ENCODE peak calls at places on chromosomes 12 and 14, in eight cellular contexts. F is IMR-90, E is PC-3, H is mammary epithelial cell, D is K562, U is neuronal stem cell, T is fibroblast of lung, Y is SK-N-MC. N is an unnamed sample.

GRCh38 chr14:75205586-75205985 is 29.2 kb upstream of the TMED10 start:
- DNase-seq in U (no peak), Y (no peak), H (peak), E (peak), F (peak), D (no peak), T (no peak), N (no peak)

GRCh38 chr14:33938131-33938949 is 12.5 kb downstream of the EGLN3 start:
- DNase-seq in F (no peak), E (peak), U (no peak), Y (no peak), T (no peak), H (peak), D (peak), N (no peak)

GRCh38 chr14:67576216-67576615 is 23.9 kb downstream of the PIGH start:
- DNase-seq in T (no peak), Y (no peak), D (no peak), H (no peak), F (no peak), U (no peak), E (no peak), N (no peak)

GRCh38 chr12:12561305-12562015 is 1.2 kb downstream of the DUSP16 start:
- DNase-seq in T (peak), U (peak), H (peak), E (peak), Y (no peak), D (no peak), F (peak), N (peak)

GRCh38 chr14:99262977-99263448 is 9.0 kb downstream of the BCL11B start:
- DNase-seq in T (no peak), U (no peak), D (no peak), F (no peak), E (no peak), H (no peak), Y (no peak), N (no peak)

GRCh38 chr12:57329219-57329618 is 78.2 kb upstream of the STAC3 start:
- DNase-seq in D (no peak), H (no peak), T (no peak), Y (no peak), E (no peak), U (no peak), F (no peak), N (no peak)

GRCh38 chr12:14199455-14200199 is 165.9 kb upstream of the ATF7IP start:
- DNase-seq in Y (no peak), E (no peak), H (no peak), F (no peak), U (no peak), T (no peak), D (no peak), N (no peak)

GRCh38 chr12:63753743-63754142 is 26.0 kb upstream of the RXYLT1 start:
- DNase-seq in Y (no peak), U (no peak), T (no peak), F (no peak), D (no peak), E (peak), H (no peak), N (no peak)

GRCh38 chr14:52783211-52783610 is 8.2 kb downstream of the GNPNAT1 start:
- DNase-seq in T (no peak), Y (no peak), D (no peak), F (no peak), U (no peak), E (no peak), H (no peak), N (no peak)

GRCh38 chr14:52327374-52328226 is 13.5 kb downstream of the PTGER2 start:
- DNase-seq in E (peak), Y (no peak), F (peak), T (peak), U (no peak), H (no peak), D (no peak), N (no peak)

GRCh38 chr14:38290601-38291190 is 34.8 kb upstream of the CLEC14A start:
- DNase-seq in E (peak), U (no peak), T (peak), Y (no peak), F (peak), H (no peak), D (no peak), N (peak)

GRCh38 chr14:52399886-52400599 is 85.9 kb downstream of the PTGER2 start:
- DNase-seq in H (no peak), Y (no peak), F (peak), U (no peak), E (peak), T (peak), D (no peak), N (peak)

GRCh38 chr12:24661657-24662096 is 287.2 kb downstream of the BCAT1 start:
- DNase-seq in Y (no peak), H (peak), E (no peak), D (no peak), U (no peak), T (peak), F (peak), N (peak)

GRCh38 chr12:125239563-125239962 is 174.3 kb downstream of the AACS start:
- DNase-seq in D (no peak), Y (no peak), E (no peak), F (no peak), H (no peak), U (no peak), T (no peak), N (no peak)

GRCh38 chr14:27002179-27002578 is 404.3 kb upstream of the NOVA1 start:
- DNase-seq in D (no peak), H (no peak), T (no peak), F (no peak), U (no peak), Y (no peak), E (no peak), N (no peak)

GRCh38 chr12:56160160-56160763 is 2.1 kb downstream of the MYL6 start:
- DNase-seq in H (peak), E (peak), F (peak), Y (no peak), U (no peak), T (no peak), D (no peak), N (no peak)

GRCh38 chr12:116959845-116960514 is 49.2 kb downstream of the FBXW8 start:
- DNase-seq in H (no peak), E (peak), F (no peak), Y (no peak), D (no peak), U (no peak), T (no peak), N (no peak)

GRCh38 chr12:122880668-122881067 is 15.3 kb downstream of the VPS37B start:
- DNase-seq in D (no peak), H (no peak), U (no peak), T (peak), E (peak), Y (peak), F (peak), N (no peak)

GRCh38 chr14:55354500-55354899 is 57.1 kb downstream of the ATG14 start:
- DNase-seq in D (no peak), Y (no peak), E (peak), H (peak), F (peak), T (peak), U (peak), N (peak)

GRCh38 chr12:67885370-67886169 is 103.7 kb upstream of the IFNG-AS1 start:
- DNase-seq in Y (no peak), F (no peak), D (no peak), U (no peak), E (no peak), H (no peak), T (no peak), N (no peak)

GRCh38 chr14:89638888-89639287 is 221.9 kb upstream of the FOXN3 start:
- DNase-seq in H (no peak), D (no peak), U (no peak), T (no peak), Y (no peak), F (no peak), E (no peak), N (no peak)

GRCh38 chr14:83993545-83993944 is 1536.4 kb upstream of the FLRT2 start:
- DNase-seq in H (no peak), U (no peak), T (peak), Y (no peak), E (no peak), F (peak), D (no peak), N (no peak)

GRCh38 chr12:14960548-14961465 is 594 bp downstream of the ARHGDIB start:
- DNase-seq in U (no peak), T (no peak), H (peak), E (peak), Y (peak), F (peak), D (no peak), N (peak)

GRCh38 chr14:102897299-102898027 is 25.0 kb upstream of the AMN start:
- DNase-seq in T (no peak), Y (no peak), D (no peak), F (no peak), E (no peak), U (no peak), H (no peak), N (no peak)

GRCh38 chr14:27040552-27040951 is 442.7 kb upstream of the NOVA1 start:
- DNase-seq in D (no peak), E (peak), Y (no peak), H (no peak), T (no peak), F (no peak), U (peak), N (no peak)

GRCh38 chr12:29164477-29165163 is 15.5 kb downstream of the FAR2 start:
- DNase-seq in U (no peak), T (peak), E (peak), D (no peak), Y (no peak), F (peak), H (peak), N (peak)

DNA sequence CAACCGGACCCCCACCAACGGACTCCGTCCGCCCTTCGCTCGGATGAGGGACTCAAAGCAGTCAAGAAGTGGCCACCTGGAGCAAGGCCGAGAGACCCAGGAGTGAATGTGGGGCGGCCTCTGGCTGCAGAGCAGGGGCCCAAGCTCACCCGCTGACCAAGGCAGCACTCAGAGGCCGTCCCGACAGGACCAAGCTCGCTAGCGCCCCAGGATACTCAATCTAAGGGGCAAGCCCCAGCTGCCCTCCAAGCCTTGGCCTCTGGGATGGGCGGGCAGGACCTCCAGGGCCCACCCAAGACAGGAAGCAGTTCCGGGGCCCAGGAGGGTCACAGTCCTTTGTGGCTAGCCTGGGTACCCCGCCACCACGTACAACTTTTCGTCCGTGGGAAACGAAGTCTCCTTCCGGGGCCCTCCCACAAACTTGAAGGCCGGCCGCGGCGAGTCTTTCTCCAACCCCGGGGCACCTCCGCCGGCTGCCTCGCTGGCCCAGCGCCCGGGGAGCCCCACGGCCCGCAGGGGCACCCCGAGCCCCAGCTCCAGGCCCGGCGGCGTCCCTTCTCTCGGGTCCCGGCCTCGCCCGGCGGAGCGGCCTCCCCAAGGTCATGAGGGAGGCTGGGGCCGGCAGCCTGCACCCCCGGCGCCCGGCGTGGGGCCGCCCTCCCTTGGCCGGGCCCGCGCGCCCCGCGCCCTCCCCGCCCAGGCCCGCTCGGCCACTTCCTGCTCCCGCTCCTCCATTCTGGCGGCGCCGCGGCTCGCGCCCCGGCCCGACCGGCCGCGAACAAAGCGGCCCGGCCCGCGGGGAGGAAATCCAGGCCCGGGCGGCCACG is 694 bp downstream of the AKT1 start:
- DNase-seq in E (peak), Y (no peak), U (no peak), T (peak), H (peak), F (peak), D (peak), N (peak)
- H3K9ac ChIP-seq in E (peak), Y (peak), U (peak), T (peak), H (peak), F (peak), D (peak), N (peak)

DNA sequence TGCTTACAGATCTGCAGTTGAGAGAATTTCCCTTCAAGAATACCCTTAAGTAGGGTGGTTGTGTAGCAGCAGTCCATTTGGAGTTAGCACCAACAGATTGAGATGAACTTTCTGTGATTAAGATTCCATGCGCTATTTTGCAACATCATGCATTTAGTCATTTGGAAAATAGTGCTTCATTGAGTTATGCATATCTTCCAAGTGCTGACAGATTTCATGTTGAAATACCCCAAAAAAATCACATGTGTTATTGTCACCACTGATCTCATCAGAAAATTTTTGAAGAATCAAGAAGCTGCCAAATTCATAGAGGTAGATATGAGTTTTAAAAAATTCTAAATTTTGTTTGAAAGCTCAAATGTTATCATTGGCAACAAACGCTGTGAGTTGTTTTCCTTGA is 35.5 kb upstream of the OSBPL8 start:
- DNase-seq in E (no peak), F (no peak), D (no peak), U (no peak), Y (no peak), H (no peak), T (no peak), N (no peak)
- H3K9ac ChIP-seq in E (no peak), F (no peak), D (no peak), U (no peak), Y (no peak), H (no peak), T (no peak), N (no peak)

GRCh38 chr14:105166571-105167302 is 1.8 kb downstream of the JAG2 start:
- DNase-seq in Y (no peak), E (no peak), T (no peak), F (no peak), U (no peak), D (no peak), H (peak), N (no peak)
- H3K9ac ChIP-seq in Y (no peak), E (no peak), T (no peak), F (no peak), U (peak), D (peak), H (peak), N (no peak)

DNA sequence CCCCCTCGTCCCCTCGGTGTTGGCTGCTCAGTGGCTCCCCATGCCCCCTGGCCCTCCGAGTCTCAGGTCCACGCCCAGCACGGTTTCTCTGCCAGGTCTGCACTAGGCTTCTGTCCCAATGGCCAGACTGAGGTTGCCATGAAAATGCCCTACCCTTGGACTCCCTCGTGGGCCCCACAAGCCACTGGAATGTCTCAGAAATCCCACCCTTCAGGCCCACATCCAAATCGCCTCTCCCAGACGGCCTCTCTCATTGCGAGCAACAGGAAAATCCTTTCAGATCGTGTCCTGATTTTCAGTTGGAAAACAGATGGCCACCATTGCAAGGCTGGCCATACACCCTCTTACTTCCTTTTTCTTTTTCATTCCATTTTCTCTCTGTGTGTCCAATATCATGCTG is 77.4 kb downstream of the IRF2BPL start:
- DNase-seq in U (no peak), D (no peak), Y (no peak), H (no peak), E (no peak), F (no peak), T (peak), N (no peak)
- H3K9ac ChIP-seq in U (no peak), D (no peak), Y (no peak), H (no peak), E (no peak), F (no peak), T (no peak), N (no peak)

GRCh38 chr12:80909370-80909769 is 28.4 kb downstream of the LIN7A start:
- DNase-seq in E (no peak), D (no peak), H (no peak), F (no peak), Y (no peak), U (no peak), T (no peak), N (no peak)
- H3K9ac ChIP-seq in E (no peak), D (no peak), H (no peak), F (no peak), Y (no peak), U (no peak), T (no peak), N (no peak)

GRCh38 chr12:107558816-107559382 is 126.7 kb upstream of the PWP1 start:
- DNase-seq in E (no peak), D (no peak), T (no peak), U (no peak), H (no peak), F (no peak), Y (no peak), N (no peak)

GRCh38 chr12:107558141-107558815 is 127.3 kb upstream of the PWP1 start:
- DNase-seq in H (no peak), F (no peak), D (no peak), E (no peak), U (no peak), T (no peak), Y (no peak), N (no peak)

GRCh38 chr12:107557589-107558100 is 128.0 kb upstream of the PWP1 start:
- DNase-seq in F (no peak), H (no peak), U (no peak), T (no peak), E (no peak), D (no peak), Y (no peak), N (no peak)

GRCh38 chr12:107560906-107561285 is 124.7 kb upstream of the PWP1 start:
- DNase-seq in F (no peak), E (no peak), U (no peak), T (no peak), Y (no peak), D (no peak), H (peak), N (no peak)

DNA sequence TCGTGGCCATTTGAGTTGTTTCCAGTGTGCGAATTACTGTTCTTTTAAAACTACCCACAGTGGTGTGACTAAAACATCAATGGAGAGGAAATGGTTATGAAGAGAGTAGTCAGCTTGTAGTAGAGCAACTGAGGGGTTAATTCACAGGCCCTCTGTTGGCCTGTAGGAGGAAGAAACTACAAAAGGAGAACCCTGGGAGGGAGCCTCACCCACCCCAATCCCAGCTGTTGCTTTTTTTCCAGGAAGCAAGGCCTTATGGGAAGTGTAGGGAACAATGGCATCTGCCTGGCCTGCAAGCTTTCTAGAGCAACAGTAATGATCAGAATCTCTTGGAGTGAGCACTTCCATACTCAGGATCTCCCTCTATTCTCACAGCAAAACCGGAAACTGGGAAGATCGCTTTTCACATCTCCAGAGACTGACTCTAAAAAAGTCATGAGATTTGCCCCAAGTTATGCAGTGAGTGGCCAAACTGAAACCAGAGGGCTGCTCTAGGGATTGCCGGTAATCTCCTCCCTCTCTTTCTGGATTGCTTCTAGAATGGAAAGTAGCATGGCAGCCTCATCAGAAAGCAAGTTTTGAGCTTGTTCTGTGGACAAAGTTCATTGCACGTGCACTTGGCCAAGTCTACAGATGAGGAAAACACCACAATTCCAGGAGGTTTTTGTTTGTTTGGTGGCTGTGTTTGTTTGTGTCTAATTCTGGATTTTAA is 125.2 kb upstream of the PWP1 start:
- DNase-seq in F (no peak), D (no peak), T (no peak), U (peak), E (no peak), Y (no peak), H (peak), N (no peak)
- H3K9ac ChIP-seq in F (no peak), D (no peak), T (no peak), U (no peak), E (no peak), Y (no peak), H (no peak), N (no peak)

GRCh38 chr12:52296572-52297215 is 5.4 kb upstream of the KRT81 start:
- DNase-seq in D (no peak), Y (no peak), H (no peak), F (no peak), T (no peak), U (no peak), E (no peak), N (no peak)

GRCh38 chr12:52305921-52306705 is 14.8 kb upstream of the KRT81 start:
- DNase-seq in U (no peak), F (no peak), E (no peak), T (no peak), H (no peak), D (no peak), Y (no peak), N (no peak)

GRCh38 chr12:52298677-52299076 is 7.3 kb upstream of the KRT81 start:
- DNase-seq in D (no peak), E (no peak), F (no peak), T (no peak), Y (no peak), H (no peak), U (no peak), N (no peak)

GRCh38 chr12:52295663-52296062 is 4.3 kb upstream of the KRT81 start:
- DNase-seq in U (no peak), Y (no peak), E (peak), T (no peak), H (peak), F (no peak), D (no peak), N (no peak)

DNA sequence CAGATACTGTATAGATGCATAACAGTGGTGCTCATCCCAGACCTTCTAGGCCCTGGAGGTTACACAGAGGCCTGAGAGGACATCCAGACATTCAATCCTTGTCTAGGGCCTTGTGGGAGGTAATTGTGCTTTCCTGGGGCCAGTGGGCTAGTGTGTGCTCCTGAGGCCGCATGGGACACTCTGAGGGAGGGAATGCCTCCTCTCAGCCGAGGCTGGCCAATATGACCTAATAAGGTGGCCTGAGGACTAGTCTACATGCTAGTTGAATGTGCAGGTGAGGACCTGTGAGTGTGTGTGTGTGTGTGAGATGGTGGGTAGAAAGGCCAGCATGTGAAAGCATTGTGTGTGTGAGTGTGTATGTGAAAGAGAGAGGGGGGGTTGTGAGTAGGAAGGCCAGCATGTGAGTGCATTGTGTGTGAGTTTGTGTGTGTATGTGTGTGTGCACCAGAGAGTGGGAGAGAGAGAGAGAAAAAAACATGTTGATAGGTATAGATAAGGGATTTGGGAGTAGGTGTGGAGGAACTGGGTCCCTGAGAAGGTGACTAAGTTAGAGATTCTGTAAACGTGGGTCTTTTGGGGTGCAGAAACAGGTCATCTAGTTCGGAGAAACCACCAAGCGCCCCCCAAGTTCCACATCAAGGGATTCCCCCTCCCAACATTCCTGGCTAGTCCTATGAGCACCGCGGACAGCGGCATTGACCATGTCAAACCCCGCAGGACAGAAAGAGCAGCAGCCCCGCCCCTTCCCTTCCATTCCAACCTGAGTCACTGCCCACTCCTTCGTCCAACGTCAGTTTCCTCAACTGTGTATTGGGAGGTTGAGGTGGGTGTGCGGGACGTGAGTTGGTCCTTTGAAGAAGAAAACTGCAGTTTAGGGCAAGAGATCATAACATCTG is 9.7 kb upstream of the KRT81 start:
- DNase-seq in H (no peak), F (peak), D (no peak), T (no peak), Y (no peak), U (no peak), E (no peak), N (no peak)
- H3K9ac ChIP-seq in H (no peak), F (no peak), D (no peak), T (no peak), Y (no peak), U (no peak), E (no peak), N (no peak)

N was measured in adipocyte.